ENCODE peak calls at places on chromosome 15, in six cellular contexts. Q is AG09309, C is ascending aorta, W is fibroblast of mammary gland, K is kidney, D is pancreas. E is an unnamed sample.
A peak's percentile ranks its signal among the peaks of the same experiment; 100 is the strongest.

GRCh38 chr15:63941698-63942465 is 104.4 kb downstream of the DAPK2 start:
- DNase-seq in W (no peak), C (no peak), K (no peak), Q (no peak), D (no peak), E (no peak)

GRCh38 chr15:60137711-60138396 is 133.7 kb downstream of the FOXB1 start:
- DNase-seq in Q (no peak), D (no peak), K (no peak), W (peak; percentile 8), C (no peak), E (no peak)

GRCh38 chr15:65856821-65857455 is 12.4 kb upstream of the RAB11A start:
- DNase-seq in C (peak; percentile 21), Q (no peak), K (no peak), W (peak; percentile 60), D (peak; percentile 69), E (peak; percentile 52)

GRCh38 chr15:51227967-51228783 is 110.2 kb downstream of the CYP19A1 start:
- DNase-seq in Q (peak; percentile 79), C (peak; percentile 19), D (no peak), W (peak; percentile 96), K (no peak), E (peak; percentile 72)

GRCh38 chr15:65032823-65033537 is 3.5 kb upstream of the MTFMT start:
- DNase-seq in K (peak; percentile 81), C (no peak), W (peak; percentile 68), Q (peak; percentile 16), D (peak; percentile 31), E (no peak)

GRCh38 chr15:26020871-26021270 is 157.7 kb upstream of the ATP10A start:
- DNase-seq in W (no peak), Q (no peak), D (no peak), K (no peak), C (no peak), E (no peak)

GRCh38 chr15:59026207-59026606 is 38.7 kb downstream of the RNF111 start:
- DNase-seq in Q (no peak), D (no peak), C (no peak), W (no peak), K (no peak), E (no peak)

GRCh38 chr15:85793641-85794597 is 806 bp downstream of the KLHL25 start:
- DNase-seq in W (peak; percentile 59), K (peak; percentile 84), D (peak; percentile 57), Q (no peak), C (no peak), E (no peak)

GRCh38 chr15:90552162-90552928 is 22.6 kb downstream of the CRTC3 start:
- DNase-seq in C (no peak), D (no peak), Q (peak; percentile 68), K (no peak), W (peak; percentile 98), E (no peak)

GRCh38 chr15:92848852-92849598 is 51.1 kb upstream of the CHD2 start:
- DNase-seq in C (no peak), D (no peak), W (peak; percentile 82), Q (peak; percentile 53), K (no peak), E (peak; percentile 62)

GRCh38 chr15:96474274-96474673 is 143.8 kb downstream of the NR2F2 start:
- DNase-seq in W (peak; percentile 1), Q (no peak), K (no peak), C (no peak), D (no peak), E (no peak)

GRCh38 chr15:69758810-69759410 is 306.3 kb downstream of the RPLP1 start:
- DNase-seq in K (no peak), D (peak; percentile 41), C (peak; percentile 47), Q (no peak), W (peak; percentile 19), E (peak; percentile 42)

GRCh38 chr15:23648920-23649515 is 1.4 kb upstream of the MAGEL2 start:
- DNase-seq in C (no peak), K (no peak), W (peak; percentile 4), Q (no peak), D (peak; percentile 24), E (no peak)

GRCh38 chr15:98952381-98952803 is 55.2 kb downstream of the PGPEP1L start:
- DNase-seq in K (no peak), C (no peak), Q (no peak), D (peak; percentile 56), W (no peak), E (peak; percentile 71)

GRCh38 chr15:89629829-89630228 is 25.4 kb downstream of the KIF7 start:
- DNase-seq in K (no peak), Q (no peak), D (no peak), C (no peak), W (no peak), E (peak; percentile 13)

GRCh38 chr15:91385301-91385700 is 285.2 kb downstream of the SV2B start:
- DNase-seq in C (no peak), Q (no peak), D (no peak), W (peak; percentile 19), K (no peak), E (no peak)

GRCh38 chr15:87829651-87830050 is 426.9 kb downstream of the NTRK3 start:
- DNase-seq in K (no peak), C (no peak), W (no peak), Q (no peak), D (no peak), E (no peak)

GRCh38 chr15:48940508-48940907 is 23.2 kb downstream of the SHC4 start:
- DNase-seq in D (no peak), C (no peak), W (peak; percentile 100), K (no peak), Q (peak; percentile 94), E (peak; percentile 58)

GRCh38 chr15:32729700-32730099 is 11.9 kb downstream of the GREM1 start:
- DNase-seq in C (no peak), D (no peak), W (no peak), K (no peak), Q (no peak), E (no peak)

GRCh38 chr15:99328673-99329072 is 77.4 kb downstream of the LRRC28 start:
- DNase-seq in D (no peak), K (no peak), Q (no peak), C (no peak), W (no peak), E (no peak)

GRCh38 chr15:47652213-47652852 is 65.0 kb upstream of the SEMA6D start:
- DNase-seq in K (no peak), C (no peak), Q (no peak), D (peak; percentile 52), W (no peak), E (no peak)

GRCh38 chr15:69679623-69680228 is 227.1 kb downstream of the RPLP1 start:
- DNase-seq in D (no peak), Q (no peak), K (no peak), W (no peak), C (no peak), E (peak; percentile 71)

GRCh38 chr15:49831206-49831965 is 210.5 kb downstream of the DTWD1 start:
- DNase-seq in K (no peak), D (no peak), C (no peak), W (peak; percentile 100), Q (peak; percentile 76), E (no peak)

GRCh38 chr15:41930221-41930866 is 36.5 kb upstream of the SPTBN5 start:
- DNase-seq in D (no peak), K (peak; percentile 73), Q (peak; percentile 94), W (peak; percentile 96), C (no peak), E (no peak)

GRCh38 chr15:69893863-69894262 is 203.9 kb downstream of the TLE3 start:
- DNase-seq in K (no peak), Q (peak; percentile 38), D (no peak), W (peak; percentile 68), C (no peak), E (no peak)

GRCh38 chr15:84575493-84575892 is 25.3 kb upstream of the ZSCAN2 start:
- DNase-seq in D (no peak), K (no peak), C (no peak), Q (no peak), W (no peak), E (no peak)

GRCh38 chr15:25565470-25566264 is 126.8 kb upstream of the UBE3A start:
- DNase-seq in Q (no peak), K (no peak), C (no peak), W (no peak), D (no peak), E (no peak)

GRCh38 chr15:33278816-33279612 is 31.8 kb upstream of the RYR3 start:
- DNase-seq in C (no peak), W (peak; percentile 95), D (no peak), K (peak; percentile 76), Q (peak; percentile 75), E (no peak)

GRCh38 chr15:78000089-78000926 is 77.2 kb downstream of the TBC1D2B start:
- DNase-seq in K (peak; percentile 84), C (no peak), D (peak; percentile 90), Q (no peak), W (peak; percentile 58), E (peak; percentile 77)

GRCh38 chr15:25790003-25790660 is 73.0 kb downstream of the ATP10A start:
- DNase-seq in C (no peak), Q (peak; percentile 74), D (no peak), W (peak; percentile 97), K (peak; percentile 64), E (no peak)

GRCh38 chr15:72835289-72835890 is 51.8 kb upstream of the ADPGK start:
- DNase-seq in W (peak; percentile 6), Q (no peak), D (no peak), K (no peak), C (no peak), E (no peak)
- TF ChIP-seq CTCF in W (peak; percentile 33), Q (peak; percentile 42), D (no peak), K (peak; percentile 11), C (no peak), E (no peak)

DNA sequence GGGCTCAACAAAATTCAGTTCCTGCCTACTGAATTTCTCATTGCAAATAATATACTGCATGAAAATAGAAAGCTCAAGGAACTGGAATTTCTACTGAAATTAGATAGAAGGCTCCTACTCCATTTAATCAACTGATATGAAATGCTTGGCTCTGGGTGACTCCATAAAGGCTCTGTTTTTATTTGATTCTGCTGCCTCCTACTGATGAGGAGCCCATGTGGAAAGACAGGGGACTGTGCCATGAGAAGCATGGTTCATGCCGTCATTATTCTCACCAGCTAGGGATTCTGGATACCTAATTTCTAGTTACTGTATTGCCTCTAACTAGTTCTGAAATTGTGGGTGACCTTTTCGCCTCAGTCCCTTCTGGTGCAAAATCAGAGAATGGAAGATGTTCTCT is 366.2 kb upstream of the DPH6 start:
- DNase-seq in C (no peak), D (no peak), K (no peak), Q (no peak), W (peak; percentile 38), E (no peak)
- TF ChIP-seq CTCF in C (peak; percentile 6), D (no peak), K (no peak), Q (peak; percentile 50), W (peak; percentile 45), E (no peak)

DNA sequence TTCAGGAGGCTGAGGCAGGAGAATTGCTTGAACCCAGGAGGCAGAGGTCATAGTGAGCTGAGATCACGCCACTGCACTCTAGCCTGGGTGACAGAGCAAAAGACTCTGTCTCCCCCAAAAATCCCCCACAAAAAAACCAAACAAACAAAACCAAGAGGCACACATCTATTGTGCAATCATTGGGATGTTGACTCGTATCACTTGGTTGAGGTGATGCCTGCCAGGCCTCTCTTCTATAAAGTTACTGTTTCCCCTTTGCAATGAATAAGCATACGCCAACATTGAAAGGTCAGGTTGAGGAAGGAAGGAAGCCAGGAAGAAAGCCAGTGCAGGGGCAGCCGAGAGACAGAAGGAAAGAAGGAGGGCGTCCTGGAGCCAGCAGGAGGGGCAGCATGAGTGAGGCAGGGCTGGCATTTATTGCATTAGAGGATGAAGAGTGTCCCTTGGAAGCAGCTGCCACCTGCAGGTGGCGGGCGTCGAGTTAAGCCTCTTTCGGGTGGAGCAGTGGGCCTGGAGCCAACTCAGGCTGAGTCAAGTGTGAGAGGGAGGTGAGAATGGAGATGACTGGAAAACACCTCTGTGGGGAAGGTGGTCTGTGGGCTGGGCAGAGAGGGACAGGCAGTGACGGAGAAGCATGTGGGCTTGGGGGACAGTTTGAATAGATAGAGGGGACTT is 8.3 kb upstream of the CSPG4 start:
- DNase-seq in K (peak; percentile 92), W (peak; percentile 24), D (peak; percentile 56), C (no peak), Q (no peak), E (no peak)
- TF ChIP-seq CTCF in K (peak; percentile 44), W (no peak), D (no peak), C (no peak), Q (no peak), E (peak; percentile 48)

GRCh38 chr15:40768492-40769309 is 1.1 kb upstream of the C15orf62 start:
- DNase-seq in W (no peak), Q (no peak), K (peak; percentile 68), D (no peak), C (no peak), E (peak; percentile 45)
- TF ChIP-seq CTCF in W (no peak), Q (no peak), K (no peak), D (no peak), C (no peak), E (no peak)